ENCODE peak calls at places on chromosome 2, in seven cellular contexts. H, G, C, Q, V, D and E are unnamed samples.

GRCh38 chr2:40531359-40531758 is 79.5 kb upstream of the SLC8A1 start:
- DNase-seq in H (no peak), G (no peak), C (no peak), Q (no peak), V (no peak), D (no peak), E (no peak)

GRCh38 chr2:121118951-121119350 is 166.1 kb downstream of the TFCP2L1 start:
- DNase-seq in H (no peak), G (peak; percentile 21), C (no peak), Q (no peak), V (no peak), D (no peak), E (no peak)

GRCh38 chr2:120305296-120305695 is 40.6 kb upstream of the INHBB start:
- DNase-seq in H (no peak), G (no peak), C (no peak), Q (no peak), V (no peak), D (no peak), E (no peak)

GRCh38 chr2:217775920-217776503 is 226.8 kb downstream of the TNS1 start:
- DNase-seq in H (no peak), G (no peak), C (no peak), Q (no peak), V (no peak), D (no peak), E (no peak)

GRCh38 chr2:179850188-179850587 is 11.2 kb downstream of the ZNF385B start:
- DNase-seq in H (no peak), G (no peak), C (peak; percentile 24), Q (peak; percentile 8), V (no peak), D (no peak), E (peak; percentile 8)

GRCh38 chr2:102664439-102665042 is 45.2 kb downstream of the SLC9A2 start:
- DNase-seq in H (no peak), G (no peak), C (peak; percentile 99), Q (peak; percentile 77), V (no peak), D (no peak), E (peak; percentile 91)

GRCh38 chr2:127101756-127102463 is 5.0 kb downstream of the BIN1 start:
- DNase-seq in H (no peak), G (no peak), C (no peak), Q (no peak), V (peak; percentile 15), D (peak; percentile 74), E (no peak)

GRCh38 chr2:186641132-186641806 is 51.4 kb downstream of the ITGAV start:
- DNase-seq in H (no peak), G (no peak), C (no peak), Q (no peak), V (no peak), D (no peak), E (no peak)

GRCh38 chr2:72185166-72185565 is 37.5 kb upstream of the CYP26B1 start:
- DNase-seq in H (no peak), G (no peak), C (no peak), Q (no peak), V (no peak), D (no peak), E (no peak)
- H3K27ac ChIP-seq in H (no peak overlapping the region), G (no peak overlapping the region), C (no peak overlapping the region), Q (no peak overlapping the region), V (no peak overlapping the region), D (no peak overlapping the region), E (no peak overlapping the region)

GRCh38 chr2:25086070-25086560 is 44.2 kb downstream of the EFR3B start:
- DNase-seq in H (no peak), G (no peak), C (no peak), Q (no peak), V (no peak), D (no peak), E (no peak)
- H3K27ac ChIP-seq in H (no peak overlapping the region), G (no peak overlapping the region), C (no peak overlapping the region), Q (no peak overlapping the region), V (no peak overlapping the region), D (no peak overlapping the region), E (no peak overlapping the region)

DNA sequence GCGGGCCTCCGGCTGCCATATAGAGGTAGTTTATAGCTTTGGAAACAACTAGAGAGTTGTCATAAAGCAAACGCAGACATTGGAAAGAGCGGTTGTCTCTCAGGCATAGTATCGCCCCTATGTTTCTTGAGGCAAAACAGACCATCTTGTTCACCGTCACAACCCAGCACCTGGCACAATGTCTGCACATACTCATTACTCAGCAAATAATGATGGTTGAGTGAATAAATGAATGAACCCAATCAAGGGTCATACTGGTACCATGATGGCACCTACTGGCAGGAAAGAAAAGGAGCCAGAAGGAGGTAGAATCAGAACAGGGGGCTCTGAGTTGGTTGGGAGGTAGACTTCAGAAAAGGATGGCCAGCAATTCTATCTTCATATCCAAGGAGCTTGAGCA is 118.5 kb downstream of the ANTXR1 start:
- DNase-seq in H (no peak), G (no peak), C (no peak), Q (no peak), V (no peak), D (no peak), E (no peak)
- H3K27ac ChIP-seq in H (no peak overlapping the region), G (peak overlapping the region; percentile 50), C (no peak overlapping the region), Q (no peak overlapping the region), V (no peak overlapping the region), D (no peak overlapping the region), E (no peak overlapping the region)

DNA sequence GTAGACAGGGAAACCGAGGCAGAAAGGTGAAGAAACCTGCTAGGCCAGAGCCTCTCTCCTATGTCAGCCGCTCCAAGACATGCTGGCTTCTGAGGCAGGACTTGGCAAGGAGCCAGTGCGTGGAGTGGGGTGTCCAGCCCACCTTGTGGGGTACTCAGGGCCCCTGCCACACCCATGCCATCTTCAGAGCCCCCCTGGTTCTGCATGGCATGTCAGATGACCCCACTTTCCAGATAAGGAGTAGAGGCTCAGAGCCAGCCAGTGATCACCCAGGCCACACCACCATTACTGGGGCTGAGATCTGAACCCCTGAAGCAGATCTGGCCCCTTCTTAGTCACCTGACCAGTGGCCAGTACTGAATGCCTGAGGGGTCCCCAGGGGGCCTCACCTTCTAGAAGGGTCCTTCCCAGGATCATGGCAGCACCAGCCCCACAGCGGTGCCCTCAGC is 14.7 kb downstream of the CROCC2 start:
- DNase-seq in H (no peak), G (peak; percentile 63), C (no peak), Q (no peak), V (peak; percentile 31), D (no peak), E (no peak)
- H3K27ac ChIP-seq in H (no peak overlapping the region), G (peak overlapping the region; percentile 37), C (no peak overlapping the region), Q (no peak overlapping the region), V (peak overlapping the region; percentile 63), D (peak overlapping the region; percentile 57), E (peak overlapping the region; percentile 95)

GRCh38 chr2:99431587-99432275 is 58.1 kb downstream of the REV1 start:
- DNase-seq in H (no peak), G (no peak), C (no peak), Q (no peak), V (no peak), D (no peak), E (no peak)
- H3K27ac ChIP-seq in H (no peak overlapping the region), G (no peak overlapping the region), C (no peak overlapping the region), Q (no peak overlapping the region), V (no peak overlapping the region), D (no peak overlapping the region), E (no peak overlapping the region)

GRCh38 chr2:239574434-239575156 is 173.8 kb upstream of the HDAC4 start:
- DNase-seq in H (no peak), G (no peak), C (no peak), Q (no peak), V (no peak), D (no peak), E (no peak)
- H3K27ac ChIP-seq in H (no peak overlapping the region), G (no peak overlapping the region), C (no peak overlapping the region), Q (no peak overlapping the region), V (no peak overlapping the region), D (no peak overlapping the region), E (no peak overlapping the region)

GRCh38 chr2:64639691-64640090 is 14.0 kb downstream of the SERTAD2 start:
- DNase-seq in H (no peak), G (no peak), C (no peak), Q (no peak), V (no peak), D (no peak), E (no peak)
- H3K27ac ChIP-seq in H (peak overlapping the region; percentile 88), G (no peak overlapping the region), C (peak overlapping the region; percentile 79), Q (peak overlapping the region; percentile 9), V (no peak overlapping the region), D (peak overlapping the region; percentile 57), E (no peak overlapping the region)

GRCh38 chr2:37561615-37562569 is 109.5 kb downstream of the CDC42EP3 start:
- DNase-seq in H (peak; percentile 10), G (no peak), C (peak; percentile 93), Q (peak; percentile 58), V (no peak), D (no peak), E (peak; percentile 91)
- H3K27ac ChIP-seq in H (no peak overlapping the region), G (no peak overlapping the region), C (peak overlapping the region; percentile 93), Q (peak overlapping the region; percentile 92), V (no peak overlapping the region), D (no peak overlapping the region), E (no peak overlapping the region)

GRCh38 chr2:99598435-99598834 is 108.6 kb upstream of the REV1 start:
- DNase-seq in H (no peak), G (no peak), C (no peak), Q (no peak), V (no peak), D (no peak), E (no peak)

GRCh38 chr2:99597616-99598015 is 107.8 kb upstream of the REV1 start:
- DNase-seq in H (no peak), G (no peak), C (no peak), Q (no peak), V (no peak), D (no peak), E (no peak)

GRCh38 chr2:99600929-99601680 is 111.3 kb upstream of the REV1 start:
- DNase-seq in H (no peak), G (no peak), C (no peak), Q (no peak), V (no peak), D (no peak), E (no peak)

GRCh38 chr2:99605036-99605435 is 115.2 kb upstream of the REV1 start:
- DNase-seq in H (no peak), G (no peak), C (no peak), Q (no peak), V (no peak), D (no peak), E (no peak)

DNA sequence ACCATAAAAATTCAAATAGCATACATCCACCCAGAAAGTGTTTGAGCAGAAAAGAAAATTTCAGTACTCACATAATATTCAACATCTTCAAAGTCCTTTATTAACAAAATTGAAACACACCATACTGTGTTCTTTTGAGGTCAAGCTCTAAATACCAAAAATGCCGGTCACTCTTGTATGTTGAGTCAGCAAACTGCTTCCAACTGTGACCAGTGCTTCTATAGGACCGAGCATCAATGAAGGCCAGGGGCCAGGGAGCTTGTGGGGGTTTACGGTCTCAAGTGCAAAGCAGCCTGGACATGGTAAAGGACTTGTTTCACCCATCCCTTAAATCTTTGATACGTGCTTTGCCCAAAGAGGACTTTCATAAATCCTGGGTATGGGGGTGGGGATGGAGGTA is 112.7 kb upstream of the REV1 start:
- DNase-seq in H (no peak), G (no peak), C (no peak), Q (no peak), V (no peak), D (no peak), E (no peak)
- H3K27ac ChIP-seq in H (no peak overlapping the region), G (no peak overlapping the region), C (no peak overlapping the region), Q (no peak overlapping the region), V (no peak overlapping the region), D (no peak overlapping the region), E (no peak overlapping the region)

DNA sequence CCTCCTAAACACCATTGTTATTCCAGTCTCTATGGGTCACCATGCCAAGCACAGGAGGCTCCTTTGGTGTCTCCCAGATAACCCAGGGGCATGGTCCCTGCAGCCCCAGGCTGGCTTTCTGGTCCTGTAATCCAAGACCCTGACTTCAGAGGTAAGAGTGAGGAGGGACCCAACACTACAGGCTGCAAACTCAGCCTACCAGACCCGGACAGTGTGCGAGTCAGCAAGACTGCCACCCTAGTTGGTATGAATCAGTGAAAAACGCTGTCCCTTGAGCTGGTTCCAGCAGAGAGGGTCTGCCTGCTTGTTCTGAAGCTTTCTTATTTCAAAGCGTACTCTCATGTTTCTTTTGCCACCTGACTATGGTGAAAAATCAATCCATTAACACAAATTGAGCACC is 47.6 kb upstream of the ZFP36L2 start:
- DNase-seq in H (no peak), G (peak; percentile 58), C (no peak), Q (no peak), V (no peak), D (no peak), E (no peak)
- H3K27ac ChIP-seq in H (no peak overlapping the region), G (peak overlapping the region; percentile 83), C (no peak overlapping the region), Q (no peak overlapping the region), V (no peak overlapping the region), D (peak overlapping the region; percentile 59), E (no peak overlapping the region)